ENCODE peak calls at places on chromosome X, in seven cellular contexts. V is neural progenitor cell; P is heart right ventricle; U is BE2C; X is A549; F is CD4-positive, CD25-positive, alpha-beta regulatory T cell; S is small intestine. Q is an unnamed sample.

GRCh38 chrX:109826954-109827708 is 94.1 kb upstream of the ACSL4 start:
- DNase-seq in V (no peak), P (no peak), U (no peak), X (peak; percentile 50), F (no peak), S (no peak), Q (peak; percentile 88)

GRCh38 chrX:119728487-119728886 is 29.9 kb upstream of the SOWAHD start:
- DNase-seq in V (peak; percentile 20), P (no peak), U (no peak), X (peak; percentile 42), F (no peak), S (peak; percentile 18), Q (no peak)

GRCh38 chrX:1581132-1581531 is 10.3 kb upstream of the AKAP17A start:
- DNase-seq in V (no peak), P (peak; percentile 49), U (peak; percentile 39), X (peak; percentile 84), F (peak; percentile 87), S (peak; percentile 52), Q (no peak)

GRCh38 chrX:132382068-132382467 is 106.8 kb downstream of the MBNL3 start:
- DNase-seq in V (no peak), P (no peak), U (no peak), X (no peak), F (no peak), S (no peak), Q (no peak)

GRCh38 chrX:53398216-53398615 is 24.2 kb downstream of the SMC1A start:
- DNase-seq in V (no peak), P (no peak), U (no peak), X (no peak), F (no peak), S (no peak), Q (no peak)

GRCh38 chrX:135432881-135433521 is 11.3 kb downstream of the SMIM10L2A start:
- DNase-seq in V (no peak), P (no peak), U (peak; percentile 58), X (no peak), F (no peak), S (no peak), Q (no peak)

GRCh38 chrX:41912922-41913321 is 10.4 kb downstream of the CASK start:
- DNase-seq in V (no peak), P (no peak), U (no peak), X (peak; percentile 24), F (no peak), S (no peak), Q (no peak)

GRCh38 chrX:126065901-126066660 is 100.0 kb downstream of the DCAF12L2 start:
- DNase-seq in V (no peak), P (no peak), U (no peak), X (no peak), F (no peak), S (no peak), Q (no peak)

GRCh38 chrX:38638952-38639529 is 77.7 kb downstream of the TSPAN7 start:
- DNase-seq in V (no peak), P (no peak), U (no peak), X (no peak), F (no peak), S (no peak), Q (no peak)

GRCh38 chrX:105471597-105471996 is 251.1 kb upstream of the TEX13A start:
- DNase-seq in V (no peak), P (no peak), U (no peak), X (no peak), F (no peak), S (no peak), Q (no peak)

GRCh38 chrX:84144991-84145390 is 43.0 kb downstream of the RPS6KA6 start:
- DNase-seq in V (no peak), P (no peak), U (no peak), X (no peak), F (no peak), S (no peak), Q (no peak)

GRCh38 chrX:78139160-78140123 is at the start of gene TAF9B:
- DNase-seq in V (peak; percentile 90), P (peak; percentile 83), U (peak; percentile 90), X (peak; percentile 84), F (peak; percentile 88), S (peak; percentile 82), Q (peak; percentile 34)

GRCh38 chrX:107826286-107827136 is 845 bp downstream of the MID2 start:
- DNase-seq in V (peak; percentile 74), P (peak; percentile 5), U (peak; percentile 28), X (peak; percentile 56), F (peak; percentile 41), S (peak; percentile 9), Q (no peak)

GRCh38 chrX:150547511-150548115 is 20.8 kb upstream of the MTM1 start:
- DNase-seq in V (peak; percentile 56), P (peak; percentile 57), U (peak; percentile 47), X (peak; percentile 48), F (peak; percentile 6), S (peak; percentile 41), Q (no peak)

GRCh38 chrX:2351321-2351720 is 149.5 kb downstream of the DHRSX start:
- DNase-seq in V (no peak), P (no peak), U (no peak), X (peak; percentile 71), F (no peak), S (no peak), Q (peak; percentile 54)

GRCh38 chrX:120790118-120790517 is 85.5 kb downstream of the CT47B1 start:
- DNase-seq in V (peak; percentile 78), P (peak; percentile 40), U (peak; percentile 8), X (peak; percentile 65), F (peak; percentile 71), S (peak; percentile 53), Q (peak; percentile 29)

GRCh38 chrX:134669378-134670098 is 11.3 kb upstream of the PLAC1 start:
- DNase-seq in V (no peak), P (no peak), U (no peak), X (peak; percentile 87), F (no peak), S (no peak), Q (peak; percentile 78)

GRCh38 chrX:140510306-140510676 is 5.4 kb upstream of the SOX3 start:
- DNase-seq in V (peak; percentile 4), P (no peak), U (no peak), X (no peak), F (no peak), S (no peak), Q (no peak)

GRCh38 chrX:80285131-80285773 is 135.0 kb upstream of the TENT5D start:
- DNase-seq in V (peak; percentile 68), P (no peak), U (peak; percentile 44), X (peak; percentile 53), F (peak; percentile 2), S (peak; percentile 26), Q (no peak)

GRCh38 chrX:44735498-44735897 is 108.3 kb upstream of the DUSP21 start:
- DNase-seq in V (no peak), P (no peak), U (no peak), X (no peak), F (no peak), S (no peak), Q (no peak)

GRCh38 chrX:107632291-107632690 is 4.0 kb downstream of the PRPS1 start:
- DNase-seq in V (no peak), P (peak; percentile 8), U (no peak), X (no peak), F (no peak), S (no peak), Q (no peak)

GRCh38 chrX:37599735-37600134 is 28.3 kb downstream of the LANCL3 start:
- DNase-seq in V (no peak), P (no peak), U (no peak), X (no peak), F (no peak), S (no peak), Q (no peak)

GRCh38 chrX:134388161-134389109 is 71.5 kb upstream of the HPRT1 start:
- DNase-seq in V (no peak), P (no peak), U (no peak), X (no peak), F (no peak), S (no peak), Q (no peak)

GRCh38 chrX:88425739-88426138 is 321.3 kb upstream of the CPXCR1 start:
- DNase-seq in V (no peak), P (no peak), U (no peak), X (peak; percentile 0), F (no peak), S (no peak), Q (no peak)

GRCh38 chrX:114462266-114462665 is 121.6 kb upstream of the HTR2C start:
- DNase-seq in V (no peak), P (no peak), U (no peak), X (no peak), F (no peak), S (no peak), Q (no peak)

GRCh38 chrX:154750301-154751120 is at the start of gene GAB3:
- DNase-seq in V (peak; percentile 64), P (peak; percentile 34), U (peak; percentile 57), X (no peak), F (peak; percentile 56), S (peak; percentile 25), Q (no peak)

GRCh38 chrX:154751669-154752271 is 893 bp upstream of the GAB3 start:
- DNase-seq in V (no peak), P (peak; percentile 35), U (no peak), X (no peak), F (no peak), S (no peak), Q (no peak)

GRCh38 chrX:154748712-154749339 is 2.1 kb downstream of the GAB3 start:
- DNase-seq in V (peak; percentile 60), P (peak; percentile 55), U (peak; percentile 19), X (peak; percentile 56), F (peak; percentile 66), S (peak; percentile 62), Q (no peak)

GRCh38 chrX:154749856-154750255 is 1.0 kb downstream of the GAB3 start:
- DNase-seq in V (no peak), P (no peak), U (no peak), X (no peak), F (no peak), S (no peak), Q (no peak)

GRCh38 chrX:154751121-154751668 is 318 bp upstream of the GAB3 start:
- DNase-seq in V (no peak), P (no peak), U (no peak), X (no peak), F (no peak), S (no peak), Q (no peak)
- H3K9me3 ChIP-seq in V (no peaks in the 10 kb centered on the region), P (no peaks in the 10 kb centered on the region), U (no peaks in the 10 kb centered on the region), X (no peaks in the 10 kb centered on the region), F (no peaks in the 10 kb centered on the region), S (no peaks in the 10 kb centered on the region), Q (no peaks in the 10 kb centered on the region)

GRCh38 chrX:46735625-46736024 is 23.3 kb downstream of the SLC9A7 start:
- DNase-seq in V (no peak), P (no peak), U (no peak), X (no peak), F (no peak), S (no peak), Q (no peak)
- H3K9me3 ChIP-seq in V (peaks cover 21% of the 10 kb centered on the region), P (no peaks in the 10 kb centered on the region), U (no peaks in the 10 kb centered on the region), X (peaks cover 28% of the 10 kb centered on the region), F (peaks cover 13% of the 10 kb centered on the region), S (no peaks in the 10 kb centered on the region), Q (no peaks in the 10 kb centered on the region)

DNA sequence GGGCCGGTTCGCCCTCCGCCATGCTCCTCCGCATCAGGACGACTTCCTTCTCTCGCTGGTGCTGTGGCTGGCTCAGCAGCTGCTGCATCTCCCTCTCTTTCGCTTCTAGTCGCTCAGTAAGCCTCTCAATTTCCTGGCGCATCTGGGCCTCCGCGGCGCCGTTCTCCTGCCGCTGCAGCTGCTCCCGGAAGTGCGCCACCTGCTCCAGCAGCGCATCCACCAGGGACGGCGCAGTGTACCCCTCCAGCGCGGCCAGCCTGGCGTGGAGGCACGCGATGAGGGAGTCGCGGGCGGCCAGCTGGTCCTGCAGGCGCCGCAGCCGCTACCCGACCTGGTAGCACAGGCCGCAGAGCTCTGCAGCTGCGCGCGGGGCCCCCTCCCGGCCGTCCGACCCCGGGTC is 97.4 kb upstream of the MED14 start:
- DNase-seq in V (no peak), P (no peak), U (no peak), X (no peak), F (no peak), S (no peak), Q (no peak)
- H3K9me3 ChIP-seq in V (no peaks in the 10 kb centered on the region), P (no peaks in the 10 kb centered on the region), U (no peaks in the 10 kb centered on the region), X (no peaks in the 10 kb centered on the region), F (no peaks in the 10 kb centered on the region), S (no peaks in the 10 kb centered on the region), Q (no peaks in the 10 kb centered on the region)

GRCh38 chrX:154138857-154139256 is 5.2 kb upstream of the OPN1LW start:
- DNase-seq in V (no peak), P (no peak), U (no peak), X (no peak), F (no peak), S (no peak), Q (no peak)
- H3K9me3 ChIP-seq in V (no peaks in the 10 kb centered on the region), P (no peaks in the 10 kb centered on the region), U (no peaks in the 10 kb centered on the region), X (no peaks in the 10 kb centered on the region), F (no peaks in the 10 kb centered on the region), S (no peaks in the 10 kb centered on the region), Q (no peaks in the 10 kb centered on the region)

Q was measured in AG04450.